ENCODE peak calls at places on chromosome 20, in four cellular contexts. G is A549, H is PC-3, L is ascending aorta. K is an unnamed sample. For H3K4me1, the result is how much of the 10 kb centered on the place peaks cover.

GRCh38 chr20:37885593-37886507 is 17.1 kb upstream of the VSTM2L start:
- DNase-seq in H (no peak), G (no peak), L (no peak), K (no peak)

GRCh38 chr20:40251284-40251932 is 437.6 kb downstream of the MAFB start:
- DNase-seq in L (no peak), H (peak), G (peak), K (no peak)

GRCh38 chr20:31788578-31788977 is 30.6 kb upstream of the MYLK2 start:
- DNase-seq in G (peak), L (no peak), H (no peak), K (no peak)

GRCh38 chr20:58169441-58169840 is 59.0 kb downstream of the ANKRD60 start:
- DNase-seq in G (no peak), L (no peak), H (no peak), K (no peak)

GRCh38 chr20:58717278-58718091 is 24.9 kb downstream of the NPEPL1 start:
- DNase-seq in H (no peak), L (no peak), G (no peak), K (peak)

GRCh38 chr20:31605902-31606677 is 1.0 kb downstream of the ID1 start:
- DNase-seq in L (no peak), G (no peak), H (peak), K (peak)

GRCh38 chr20:2984956-2985661 is 58.3 kb upstream of the GNRH2 start:
- DNase-seq in H (peak), L (no peak), G (no peak), K (no peak)

GRCh38 chr20:31644701-31645100 is 7.0 kb downstream of the COX4I2 start:
- DNase-seq in L (no peak), G (no peak), H (no peak), K (no peak)

GRCh38 chr20:33893314-33893713 is 82.2 kb downstream of the CHMP4B start:
- DNase-seq in H (peak), G (no peak), L (no peak), K (no peak)

GRCh38 chr20:62368629-62369507 is 1.8 kb upstream of the LAMA5 start:
- DNase-seq in L (no peak), G (no peak), H (peak), K (peak)

GRCh38 chr20:25057234-25058050 is 497 bp downstream of the ACSS1 start:
- DNase-seq in H (peak), L (no peak), G (peak), K (peak)

GRCh38 chr20:10521068-10521834 is 86.1 kb downstream of the SLX4IP start:
- DNase-seq in L (no peak), H (peak), G (peak), K (no peak)

GRCh38 chr20:59994697-59995122 is 36.5 kb downstream of the CDH26 start:
- DNase-seq in L (no peak), G (no peak), H (peak), K (peak)

GRCh38 chr20:18465536-18466200 is 1.2 kb downstream of the DZANK1 start:
- DNase-seq in G (peak), H (no peak), L (no peak), K (no peak)

GRCh38 chr20:38698541-38698940 is 25.7 kb upstream of the SLC32A1 start:
- DNase-seq in H (no peak), G (no peak), L (no peak), K (no peak)

GRCh38 chr20:25532015-25532751 is 53.1 kb downstream of the NINL start:
- DNase-seq in H (peak), G (no peak), L (peak), K (no peak)

GRCh38 chr20:63627129-63627699 is 313 bp upstream of the GMEB2 start:
- DNase-seq in H (peak), L (peak), G (peak), K (peak)

GRCh38 chr20:32963176-32963575 is 41.1 kb downstream of the SUN5 start:
- DNase-seq in G (no peak), L (no peak), H (no peak), K (no peak)

GRCh38 chr20:64006490-64006889 is 25.6 kb downstream of the PRPF6 start:
- DNase-seq in H (no peak), G (no peak), L (no peak), K (no peak)

GRCh38 chr20:2814587-2815051 is at the start of gene C20orf141:
- DNase-seq in H (peak), G (peak), L (no peak), K (no peak)

GRCh38 chr20:14634666-14635065 is 297.3 kb upstream of the FLRT3 start:
- DNase-seq in L (no peak), G (no peak), H (peak), K (no peak)

GRCh38 chr20:47464380-47465101 is 37.1 kb upstream of the NCOA3 start:
- DNase-seq in G (peak), H (peak), L (peak), K (peak)

GRCh38 chr20:37602634-37603033 is 75.0 kb upstream of the BLCAP start:
- DNase-seq in L (no peak), H (no peak), G (no peak), K (no peak)

GRCh38 chr20:49985617-49986016 is 2.8 kb downstream of the SNAI1 start:
- DNase-seq in L (no peak), H (no peak), G (no peak), K (no peak)

GRCh38 chr20:44942264-44942973 is 17.8 kb downstream of the TOMM34 start:
- DNase-seq in H (no peak), G (no peak), L (no peak), K (no peak)

GRCh38 chr20:1388253-1388652 is 4.6 kb downstream of the FKBP1A start:
- DNase-seq in H (no peak), L (no peak), G (no peak), K (no peak)
- H3K4me1 ChIP-seq in H (half or more), L (under half), G (under half), K (half or more)

GRCh38 chr20:4972506-4973251 is 28.6 kb downstream of the SLC23A2 start:
- DNase-seq in G (no peak), L (no peak), H (no peak), K (no peak)

GRCh38 chr20:4967752-4968477 is 33.4 kb downstream of the SLC23A2 start:
- DNase-seq in G (no peak), L (no peak), H (no peak), K (no peak)

GRCh38 chr20:4971064-4971463 is 30.2 kb downstream of the SLC23A2 start:
- DNase-seq in L (no peak), G (no peak), H (no peak), K (no peak)

GRCh38 chr20:4978050-4978918 is 23.0 kb downstream of the SLC23A2 start:
- DNase-seq in G (no peak), H (no peak), L (no peak), K (no peak)

GRCh38 chr20:4973330-4974097 is 27.8 kb downstream of the SLC23A2 start:
- DNase-seq in G (peak), H (no peak), L (no peak), K (peak)
- TF ChIP-seq CTCF in G (no peak), H (no peak), L (no peak), K (no peak)

GRCh38 chr20:1600736-1601135 is 19.1 kb downstream of the SIRPB1 start:
- DNase-seq in L (no peak), H (no peak), G (no peak), K (no peak)
- H3K27ac ChIP-seq in L (no peak), H (no peak), G (no peak), K (no peak)

GRCh38 chr20:1264727-1265126 is 1.4 kb upstream of the SNPH start:
- DNase-seq in L (no peak), H (no peak), G (no peak), K (no peak)

GRCh38 chr20:1267161-1267560 is 1.1 kb downstream of the SNPH start:
- DNase-seq in H (no peak), L (no peak), G (no peak), K (no peak)

GRCh38 chr20:1265226-1265915 is 723 bp upstream of the SNPH start:
- DNase-seq in G (no peak), L (no peak), H (no peak), K (no peak)

GRCh38 chr20:1266167-1266973 is at the start of gene SNPH:
- DNase-seq in G (peak), H (peak), L (no peak), K (peak)

GRCh38 chr20:1265916-1266166 is 253 bp upstream of the SNPH start:
- DNase-seq in L (no peak), G (no peak), H (no peak), K (no peak)
- H3K4me1 ChIP-seq in L (under half), G (under half), H (under half), K (under half)

GRCh38 chr20:56517211-56517610 is 7.3 kb upstream of the FAM209A start:
- DNase-seq in L (no peak), H (no peak), G (no peak), K (no peak)

GRCh38 chr20:56516631-56517030 is 7.9 kb upstream of the FAM209A start:
- DNase-seq in L (no peak), G (no peak), H (no peak), K (no peak)

GRCh38 chr20:56517641-56518040 is 6.9 kb upstream of the FAM209A start:
- DNase-seq in H (no peak), L (no peak), G (no peak), K (no peak)

GRCh38 chr20:56513807-56514150 is 10.8 kb upstream of the FAM209A start:
- DNase-seq in L (no peak), H (no peak), G (no peak), K (no peak)

GRCh38 chr20:56515657-56516381 is 8.7 kb upstream of the FAM209A start:
- DNase-seq in H (peak), L (no peak), G (no peak), K (peak)
- TF ChIP-seq CTCF in H (peak), L (no peak), G (peak), K (no peak)

DNA sequence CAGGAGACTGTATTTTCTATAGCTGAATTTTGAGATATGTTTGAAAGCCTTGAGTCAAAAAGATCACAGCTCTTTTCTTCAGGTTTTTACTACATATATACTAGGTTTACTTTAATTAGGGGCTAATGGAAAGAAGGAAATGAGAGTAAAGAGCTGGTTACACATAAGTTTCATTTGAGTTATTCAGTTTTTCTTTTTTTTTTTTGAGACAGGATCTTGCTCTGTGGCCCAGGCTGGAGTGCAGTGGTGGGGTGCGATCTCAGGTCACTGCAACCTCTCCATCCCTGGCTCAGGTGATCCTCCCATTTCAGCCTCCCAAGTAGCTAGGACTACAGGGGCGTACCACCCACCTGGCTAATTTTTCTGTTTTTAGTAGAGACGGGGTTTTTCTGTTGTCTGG is 4.8 kb downstream of the ARFGEF2 start:
- DNase-seq in L (no peak), H (no peak), G (no peak), K (no peak)
- H3K27ac ChIP-seq in L (no peak), H (no peak), G (no peak), K (no peak)

K was measured in heart left ventricle.